ENCODE peak calls at places on chromosomes 4 and X, in seven cellular contexts. E is NCI-H226; S is stimulated activated CD4-positive, alpha-beta T cell treated with anti-CD3 and anti-CD28 coated beads, Interleukin-15, amount 100 ng/mL, for 1 hour; D is AG20443; H is BE2C; M is left colon; B is effector CD4-positive, alpha-beta T cell. L is an unnamed sample.

GRCh38 chrX:119763175-119763574 is 4.8 kb downstream of the SOWAHD start:
- DNase-seq in E (peak), S (no peak), D (peak), H (no peak), M (no peak), B (no peak), L (no peak)

GRCh38 chr4:157810137-157810774 is 362.6 kb downstream of the GASK1B start:
- DNase-seq in E (no peak), S (no peak), D (no peak), H (no peak), M (no peak), B (no peak), L (no peak)

GRCh38 chr4:106981431-106981830 is 54.7 kb downstream of the DKK2 start:
- DNase-seq in E (no peak), S (no peak), D (no peak), H (no peak), M (no peak), B (no peak), L (no peak)

GRCh38 chrX:140507223-140507981 is 2.5 kb upstream of the SOX3 start:
- DNase-seq in E (peak), S (no peak), D (no peak), H (no peak), M (no peak), B (no peak), L (no peak)

GRCh38 chr4:138919094-138919936 is 96.3 kb upstream of the NOCT start:
- DNase-seq in E (peak), S (no peak), D (peak), H (peak), M (peak), B (peak), L (peak)

GRCh38 chr4:30757357-30757756 is 37.2 kb downstream of the PCDH7 start:
- DNase-seq in E (peak), S (no peak), D (peak), H (no peak), M (no peak), B (no peak), L (no peak)

GRCh38 chr4:52939325-52939724 is 77.2 kb downstream of the RASL11B start:
- DNase-seq in E (no peak), S (no peak), D (no peak), H (no peak), M (no peak), B (no peak), L (no peak)

GRCh38 chr4:102761478-102761790 is 666 bp upstream of the MANBA start:
- DNase-seq in E (no peak), S (no peak), D (peak), H (no peak), M (no peak), B (no peak), L (no peak)

GRCh38 chr4:108794136-108794535 is 31.3 kb upstream of the ETNPPL start:
- DNase-seq in E (peak), S (no peak), D (peak), H (no peak), M (no peak), B (no peak), L (no peak)

GRCh38 chr4:14247767-14248166 is 620.2 kb upstream of the BOD1L1 start:
- DNase-seq in E (no peak), S (no peak), D (no peak), H (no peak), M (no peak), B (no peak), L (no peak)

GRCh38 chr4:180669637-180670036 is 1573.6 kb upstream of the TENM3 start:
- DNase-seq in E (no peak), S (no peak), D (no peak), H (no peak), M (no peak), B (no peak), L (no peak)

GRCh38 chr4:126431049-126431448 is 1116.3 kb downstream of the FAT4 start:
- DNase-seq in E (no peak), S (no peak), D (no peak), H (no peak), M (no peak), B (no peak), L (no peak)

GRCh38 chrX:74922922-74923321 is 2.3 kb downstream of the NEXMIF start:
- DNase-seq in E (no peak), S (no peak), D (no peak), H (no peak), M (no peak), B (no peak), L (no peak)

GRCh38 chrX:107851215-107851614 is 25.5 kb downstream of the MID2 start:
- DNase-seq in E (no peak), S (no peak), D (peak), H (no peak), M (no peak), B (no peak), L (no peak)

GRCh38 chrX:68650491-68650890 is 3.0 kb downstream of the STARD8 start:
- DNase-seq in E (peak), S (no peak), D (peak), H (no peak), M (no peak), B (no peak), L (no peak)

L was measured in ureter.